ENCODE peak calls at places on chromosome 1, in five cellular contexts. R, D, L, W and S are unnamed samples.

GRCh38 chr1:203057831-203058673 is 27.8 kb downstream of the MYOG start:
- DNase-seq in D (no peak), W (no peak), L (no peak), R (no peak), S (no peak)

GRCh38 chr1:76674689-76675088 is 192.6 kb upstream of the ST6GALNAC5 start:
- DNase-seq in W (no peak), L (no peak), R (no peak), D (no peak), S (no peak)

GRCh38 chr1:170461362-170461761 is 70.6 kb upstream of the GORAB start:
- DNase-seq in L (no peak), D (no peak), R (no peak), W (no peak), S (no peak)

GRCh38 chr1:171738921-171739320 is 2.9 kb downstream of the VAMP4 start:
- DNase-seq in L (no peak), D (no peak), R (no peak), W (no peak), S (no peak)

GRCh38 chr1:151314137-151314875 is 12.9 kb downstream of the PI4KB start:
- DNase-seq in R (peak; percentile 85), W (peak; percentile 76), D (no peak), L (no peak), S (peak; percentile 90)

GRCh38 chr1:75616436-75617433 is 5.8 kb upstream of the SLC44A5 start:
- DNase-seq in L (no peak), R (no peak), W (no peak), D (peak; percentile 61), S (peak; percentile 74)

GRCh38 chr1:97137862-97138514 is 416.4 kb downstream of the PTBP2 start:
- DNase-seq in W (peak; percentile 33), L (peak; percentile 9), D (peak; percentile 70), R (no peak), S (no peak)

GRCh38 chr1:169809370-169810095 is 14.8 kb upstream of the METTL18 start:
- DNase-seq in R (no peak), W (no peak), L (peak; percentile 41), D (peak; percentile 66), S (no peak)

GRCh38 chr1:192053661-192054060 is 104.6 kb upstream of the RGS18 start:
- DNase-seq in R (no peak), W (no peak), D (no peak), L (no peak), S (no peak)

GRCh38 chr1:47191940-47192457 is 2.2 kb upstream of the PDZK1IP1 start:
- DNase-seq in L (no peak), D (no peak), W (no peak), R (no peak), S (no peak)

GRCh38 chr1:43036457-43036827 is 77.8 kb upstream of the SLC2A1 start:
- DNase-seq in W (no peak), R (no peak), D (no peak), L (no peak), S (no peak)

GRCh38 chr1:66291047-66291864 is 242.7 kb upstream of the SGIP1 start:
- DNase-seq in W (no peak), L (no peak), R (no peak), D (peak; percentile 38), S (no peak)

GRCh38 chr1:56671085-56671484 is 26.0 kb downstream of the PRKAA2 start:
- DNase-seq in W (no peak), L (no peak), R (no peak), D (no peak), S (no peak)

GRCh38 chr1:219518906-219519248 is 94.0 kb downstream of the ZC3H11B start:
- DNase-seq in L (no peak), D (no peak), R (no peak), W (no peak), S (no peak)

GRCh38 chr1:236066828-236067386 is 2.0 kb upstream of the NID1 start:
- DNase-seq in L (peak; percentile 25), W (peak; percentile 79), R (peak; percentile 30), D (no peak), S (no peak)

GRCh38 chr1:24643362-24644346 is 552 bp downstream of the SRRM1 start:
- DNase-seq in R (no peak), D (peak; percentile 55), L (peak; percentile 3), W (no peak), S (peak; percentile 88)

GRCh38 chr1:18539171-18539570 is 58.4 kb downstream of the KLHDC7A start:
- DNase-seq in L (no peak), D (no peak), W (no peak), R (no peak), S (peak; percentile 87)

GRCh38 chr1:58390051-58390450 is 156.5 kb downstream of the OMA1 start:
- DNase-seq in R (no peak), D (no peak), L (no peak), W (no peak), S (no peak)

GRCh38 chr1:58395355-58395754 is 151.2 kb downstream of the OMA1 start:
- DNase-seq in D (peak; percentile 10), L (no peak), W (no peak), R (no peak), S (no peak)

GRCh38 chr1:58391056-58391455 is 155.5 kb downstream of the OMA1 start:
- DNase-seq in R (no peak), D (no peak), L (no peak), W (no peak), S (no peak)

GRCh38 chr1:58391514-58391913 is 155.0 kb downstream of the OMA1 start:
- DNase-seq in L (no peak), W (no peak), R (no peak), D (no peak), S (no peak)

GRCh38 chr1:58392083-58392482 is 154.4 kb downstream of the OMA1 start:
- DNase-seq in W (no peak), D (no peak), R (no peak), L (peak; percentile 25), S (no peak)
- H3K4me1 ChIP-seq in W (peaks cover 3% of the 10 kb centered on the region), D (peaks cover 5% of the 10 kb centered on the region), R (no peaks in the 10 kb centered on the region), L (no peaks in the 10 kb centered on the region), S (no peaks in the 10 kb centered on the region)

GRCh38 chr1:226679303-226679702 is 59.8 kb downstream of the ITPKB start:
- DNase-seq in W (no peak), L (no peak), R (no peak), D (no peak), S (no peak)

GRCh38 chr1:226678251-226678650 is 60.8 kb downstream of the ITPKB start:
- DNase-seq in R (no peak), W (no peak), L (no peak), D (no peak), S (no peak)

GRCh38 chr1:226677121-226678020 is 61.7 kb downstream of the ITPKB start:
- DNase-seq in R (peak; percentile 86), W (peak; percentile 77), L (peak; percentile 76), D (peak; percentile 50), S (no peak)

GRCh38 chr1:226679853-226680516 is 59.1 kb downstream of the ITPKB start:
- DNase-seq in L (peak; percentile 75), W (peak; percentile 91), R (peak; percentile 85), D (peak; percentile 86), S (peak; percentile 95)

DNA sequence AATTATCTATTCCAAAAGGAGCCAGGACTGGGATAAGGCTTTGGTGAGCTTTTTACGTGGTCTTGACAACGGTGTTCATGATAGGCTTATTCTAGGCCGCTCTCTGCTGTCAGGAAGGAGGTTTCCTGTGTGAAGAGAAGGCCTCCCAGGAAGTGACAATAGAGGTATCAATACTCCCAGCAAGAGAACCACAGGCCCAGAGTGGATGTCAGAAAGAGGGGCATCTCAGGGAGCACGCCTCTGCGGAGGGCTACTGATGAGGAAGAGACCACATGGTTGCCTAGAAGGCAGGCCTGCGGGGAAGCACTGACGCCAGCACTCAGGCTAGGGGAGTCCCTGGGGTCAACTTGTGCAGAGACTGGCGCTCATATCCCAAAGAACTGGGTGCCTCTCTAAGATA is 60.4 kb downstream of the ITPKB start:
- DNase-seq in L (no peak), W (no peak), D (no peak), R (no peak), S (no peak)
- H3K4me1 ChIP-seq in L (peaks cover 96% of the 10 kb centered on the region), W (peaks cover 52% of the 10 kb centered on the region), D (peaks cover 7% of the 10 kb centered on the region), R (peaks cover 82% of the 10 kb centered on the region), S (peaks cover 25% of the 10 kb centered on the region)

DNA sequence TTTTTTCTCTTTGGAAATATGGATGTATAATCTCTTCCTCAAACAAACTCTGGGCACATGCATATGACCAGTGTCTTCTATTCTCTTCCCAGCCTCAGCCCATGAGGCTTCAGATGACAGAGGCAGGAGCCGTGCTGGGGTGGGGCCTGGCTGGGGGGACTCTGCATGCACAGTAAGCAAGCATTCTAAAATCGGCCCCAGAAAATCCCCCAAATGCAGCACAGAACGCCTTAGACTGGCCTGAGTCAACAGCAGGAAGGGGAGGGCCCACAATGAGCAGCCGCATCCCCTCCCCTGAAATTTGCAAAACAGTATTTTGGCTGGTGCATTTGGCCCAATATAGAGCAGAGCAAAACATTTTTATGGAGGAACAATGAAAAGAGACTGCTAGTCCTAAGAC is 47.8 kb downstream of the ITPKB start:
- DNase-seq in L (peak; percentile 57), R (no peak), W (no peak), D (no peak), S (no peak)
- H3K4me1 ChIP-seq in L (peaks cover 86% of the 10 kb centered on the region), R (peaks cover 64% of the 10 kb centered on the region), W (peaks cover 38% of the 10 kb centered on the region), D (peaks cover 5% of the 10 kb centered on the region), S (peaks cover 19% of the 10 kb centered on the region)

GRCh38 chr1:38433097-38433722 is 386.6 kb upstream of the POU3F1 start:
- DNase-seq in R (no peak), L (no peak), W (no peak), D (no peak), S (no peak)
- H3K4me1 ChIP-seq in R (no peaks in the 10 kb centered on the region), L (no peaks in the 10 kb centered on the region), W (no peaks in the 10 kb centered on the region), D (no peaks in the 10 kb centered on the region), S (no peaks in the 10 kb centered on the region)

GRCh38 chr1:91793189-91793588 is 92.8 kb downstream of the TGFBR3 start:
- DNase-seq in D (no peak), R (no peak), L (no peak), W (no peak), S (no peak)
- H3K4me1 ChIP-seq in D (peaks cover 34% of the 10 kb centered on the region), R (peaks cover 39% of the 10 kb centered on the region), L (peaks cover 18% of the 10 kb centered on the region), W (peaks cover 10% of the 10 kb centered on the region), S (peaks cover 27% of the 10 kb centered on the region)